ENCODE peak calls at places on chromosomes 12 and 14, in four cellular contexts. One of them, this sample, is unnamed.

GRCh38 chr14:101134851-101135486 is 231.4 kb upstream of the RTL1 start:
- DNase-seq in GM12891: no peak
- DNase-seq in GM12878: no peak
- DNase-seq in K562: no peak
- DNase-seq in this sample: no peak

GRCh38 chr14:24634158-24634557 is at the start of gene GZMB:
- DNase-seq in GM12878: no peak
- DNase-seq in GM12891: no peak
- DNase-seq in K562: no peak
- DNase-seq in this sample: no peak

GRCh38 chr12:67042697-67043131 is 226.4 kb upstream of the CAND1 start:
- DNase-seq in GM12878: no peak
- DNase-seq in K562: peak; percentile 6
- DNase-seq in GM12891: no peak
- DNase-seq in this sample: no peak

GRCh38 chr14:48628870-48629269 is 953.5 kb upstream of the MDGA2 start:
- DNase-seq in GM12891: no peak
- DNase-seq in GM12878: no peak
- DNase-seq in K562: no peak
- DNase-seq in this sample: no peak

GRCh38 chr14:30125322-30125944 is 197.8 kb upstream of the PRKD1 start:
- DNase-seq in K562: no peak
- DNase-seq in GM12878: no peak
- DNase-seq in GM12891: no peak
- DNase-seq in this sample: no peak

GRCh38 chr14:103136388-103137271 is 13.4 kb downstream of the TNFAIP2 start:
- DNase-seq in GM12878: no peak
- DNase-seq in GM12891: no peak
- DNase-seq in K562: peak; percentile 75
- DNase-seq in this sample: no peak

GRCh38 chr12:14959916-14960315 is 1.5 kb downstream of the ARHGDIB start:
- DNase-seq in GM12878: no peak
- DNase-seq in GM12891: no peak
- DNase-seq in K562: no peak
- DNase-seq in this sample: no peak

GRCh38 chr12:3081886-3082285 is 4.7 kb downstream of the TSPAN9 start:
- DNase-seq in K562: no peak
- DNase-seq in GM12878: no peak
- DNase-seq in GM12891: no peak
- DNase-seq in this sample: no peak

GRCh38 chr12:3661028-3661427 is 91.9 kb downstream of the CRACR2A start:
- DNase-seq in K562: no peak
- DNase-seq in GM12891: no peak
- DNase-seq in GM12878: no peak
- DNase-seq in this sample: no peak

GRCh38 chr14:55052259-55052930 is 948 bp downstream of the MAPK1IP1L start:
- DNase-seq in GM12878: no peak
- DNase-seq in GM12891: no peak
- DNase-seq in K562: no peak
- DNase-seq in this sample: no peak

GRCh38 chr14:50344116-50344775 is 32.1 kb downstream of the DMAC2L start:
- DNase-seq in GM12891: no peak
- DNase-seq in GM12878: peak; percentile 74
- DNase-seq in K562: no peak
- DNase-seq in this sample: peak; percentile 25

GRCh38 chr12:31309279-31309678 is 16.7 kb downstream of the SINHCAF start:
- DNase-seq in GM12891: no peak
- DNase-seq in K562: no peak
- DNase-seq in GM12878: no peak
- DNase-seq in this sample: no peak

GRCh38 chr14:103512701-103513611 is 9.7 kb downstream of the CKB start:
- DNase-seq in GM12891: no peak
- DNase-seq in GM12878: no peak
- DNase-seq in K562: no peak
- DNase-seq in this sample: no peak

GRCh38 chr12:12722351-12723146 is 5.4 kb downstream of the CDKN1B start:
- DNase-seq in K562: no peak
- DNase-seq in GM12878: no peak
- DNase-seq in GM12891: no peak
- DNase-seq in this sample: no peak

GRCh38 chr14:53180272-53181221 is 27.4 kb upstream of the DDHD1 start:
- DNase-seq in K562: peak; percentile 14
- DNase-seq in GM12878: peak; percentile 78
- DNase-seq in GM12891: no peak
- DNase-seq in this sample: no peak

GRCh38 chr14:98947911-98948595 is 323.9 kb downstream of the BCL11B start:
- DNase-seq in GM12891: no peak
- DNase-seq in K562: no peak
- DNase-seq in GM12878: no peak
- DNase-seq in this sample: no peak

GRCh38 chr12:102948941-102949352 is 8.5 kb upstream of the ASCL1 start:
- DNase-seq in GM12878: no peak
- DNase-seq in GM12891: no peak
- DNase-seq in K562: peak; percentile 45
- DNase-seq in this sample: no peak

GRCh38 chr12:65882504-65882903 is 58.2 kb downstream of the HMGA2 start:
- DNase-seq in GM12878: no peak
- DNase-seq in K562: no peak
- DNase-seq in GM12891: no peak
- DNase-seq in this sample: no peak

GRCh38 chr14:28467611-28468010 is 299.0 kb upstream of the FOXG1 start:
- DNase-seq in GM12891: no peak
- DNase-seq in GM12878: no peak
- DNase-seq in K562: no peak
- DNase-seq in this sample: no peak

GRCh38 chr12:87960557-87960956 is 68.6 kb downstream of the C12orf50 start:
- DNase-seq in GM12878: no peak
- DNase-seq in GM12891: no peak
- DNase-seq in K562: no peak
- DNase-seq in this sample: no peak

GRCh38 chr14:50025073-50025472 is 91.3 kb downstream of the VCPKMT start:
- DNase-seq in GM12878: no peak
- DNase-seq in GM12891: no peak
- DNase-seq in K562: no peak
- DNase-seq in this sample: no peak

GRCh38 chr12:56487448-56488040 is 417 bp downstream of the GLS2 start:
- DNase-seq in K562: no peak
- DNase-seq in GM12891: peak; percentile 35
- DNase-seq in GM12878: no peak
- DNase-seq in this sample: peak; percentile 22

GRCh38 chr14:105470812-105471771 is 3.5 kb upstream of the CRIP2 start:
- DNase-seq in GM12878: no peak
- DNase-seq in GM12891: no peak
- DNase-seq in K562: peak; percentile 23
- DNase-seq in this sample: no peak

GRCh38 chr12:120886194-120887018 is 17.8 kb downstream of the SPPL3 start:
- DNase-seq in K562: no peak
- DNase-seq in GM12891: no peak
- DNase-seq in GM12878: peak; percentile 68
- DNase-seq in this sample: no peak

GRCh38 chr12:92784795-92785562 is 82.2 kb downstream of the PLEKHG7 start:
- DNase-seq in GM12878: peak; percentile 70
- DNase-seq in K562: peak; percentile 71
- DNase-seq in GM12891: peak; percentile 6
- DNase-seq in this sample: peak; percentile 5

GRCh38 chr12:76883826-76884225 is 5.0 kb upstream of the CSRP2 start:
- DNase-seq in GM12878: no peak
- DNase-seq in K562: no peak
- DNase-seq in GM12891: no peak
- DNase-seq in this sample: no peak

GRCh38 chr14:96617635-96618034 is 115.5 kb downstream of the PAPOLA start:
- DNase-seq in K562: peak; percentile 29
- DNase-seq in GM12891: no peak
- DNase-seq in GM12878: no peak
- DNase-seq in this sample: no peak

GRCh38 chr12:110922652-110923051 is 2.3 kb upstream of the MYL2 start:
- DNase-seq in GM12891: no peak
- DNase-seq in K562: no peak
- DNase-seq in GM12878: no peak
- DNase-seq in this sample: no peak

GRCh38 chr12:56122637-56123036 is 4.6 kb downstream of the ZC3H10 start:
- DNase-seq in K562: no peak
- DNase-seq in GM12891: no peak
- DNase-seq in GM12878: no peak
- DNase-seq in this sample: no peak

GRCh38 chr12:102376781-102377180 is 103.6 kb downstream of the IGF1 start:
- DNase-seq in GM12891: no peak
- DNase-seq in GM12878: no peak
- DNase-seq in K562: no peak
- DNase-seq in this sample: no peak

GRCh38 chr12:62542814-62543213 is 76.2 kb downstream of the MON2 start:
- DNase-seq in K562: no peak
- DNase-seq in GM12878: no peak
- DNase-seq in GM12891: no peak
- DNase-seq in this sample: no peak

GRCh38 chr12:118219772-118220171 is 83.8 kb downstream of the PEBP1 start:
- DNase-seq in GM12878: no peak
- DNase-seq in GM12891: no peak
- DNase-seq in K562: no peak
- DNase-seq in this sample: no peak

DNA sequence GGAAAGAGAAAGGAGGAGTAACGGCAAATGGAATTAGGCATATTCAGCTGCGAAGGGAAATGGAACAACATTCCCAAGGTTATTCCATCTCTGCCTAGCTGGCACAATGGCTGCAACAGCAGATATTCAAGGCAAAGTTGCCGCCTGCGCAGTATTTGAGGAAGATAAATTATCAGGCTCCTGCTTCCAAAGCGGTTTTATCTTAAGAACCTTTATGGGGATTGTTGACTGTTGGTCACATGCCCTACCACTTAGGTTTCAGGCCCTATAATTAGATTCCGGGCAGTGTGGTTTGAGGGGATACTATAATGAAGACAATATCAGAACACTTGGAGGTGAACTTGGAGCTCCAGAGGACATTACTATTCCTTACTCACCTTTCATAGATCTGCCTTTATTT is 99.7 kb downstream of the FGD4 start:
- DNase-seq in K562: no peak
- DNase-seq in GM12878: no peak
- DNase-seq in GM12891: no peak
- DNase-seq in this sample: no peak
- TF ChIP-seq TAF1 in K562: no peak
- TF ChIP-seq TAF1 in GM12878: no peak
- TF ChIP-seq TAF1 in GM12891: no peak
- TF ChIP-seq TAF1 in this sample: no peak

DNA sequence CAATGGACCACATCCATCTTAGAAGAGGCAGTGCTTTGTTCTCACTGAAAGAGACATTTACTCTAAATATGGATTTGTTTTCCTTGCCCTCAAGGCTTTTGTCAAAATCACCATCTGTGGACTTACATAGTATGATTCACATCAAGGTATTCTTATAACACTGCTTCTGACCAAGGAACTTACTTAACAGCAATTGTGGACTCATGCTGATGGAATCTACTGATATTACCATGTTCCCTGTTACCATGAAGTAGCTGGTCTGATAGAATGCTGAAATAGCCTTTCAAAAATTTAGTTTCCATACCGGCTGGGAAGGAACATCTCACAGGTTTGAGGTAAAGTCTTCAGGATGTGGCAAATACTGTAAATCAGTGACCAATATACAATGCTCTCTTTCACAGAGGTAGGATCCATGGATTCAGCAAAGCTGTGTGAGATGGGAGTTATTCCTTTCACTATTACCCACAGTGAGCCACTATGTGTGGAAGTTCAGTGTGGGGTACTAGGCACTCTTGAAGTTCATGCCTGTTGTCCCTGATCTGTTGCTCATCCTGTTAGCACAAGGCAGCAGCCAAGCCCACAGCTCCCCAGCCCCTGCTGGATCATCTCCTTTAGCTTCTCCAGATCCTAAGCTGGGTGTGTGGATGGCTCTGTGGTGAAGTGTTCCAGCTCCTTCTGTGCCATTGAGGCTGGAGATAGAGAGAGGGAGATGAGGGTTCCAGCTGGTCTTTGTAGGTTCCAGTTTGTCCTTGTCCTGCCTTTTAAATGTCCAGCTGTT is 126.4 kb downstream of the ATP23 start:
- DNase-seq in GM12878: no peak
- DNase-seq in GM12891: no peak
- DNase-seq in K562: no peak
- DNase-seq in this sample: no peak
- TF ChIP-seq TAF1 in GM12878: no peak
- TF ChIP-seq TAF1 in GM12891: no peak
- TF ChIP-seq TAF1 in K562: no peak
- TF ChIP-seq TAF1 in this sample: no peak

GRCh38 chr12:49706351-49707126 is 666 bp downstream of the FMNL3 start:
- DNase-seq in GM12878: no peak
- DNase-seq in GM12891: no peak
- DNase-seq in K562: peak; percentile 32
- DNase-seq in this sample: no peak

GRCh38 chr12:49707127-49707811 is at the start of gene FMNL3:
- DNase-seq in GM12891: peak; percentile 97
- DNase-seq in GM12878: peak; percentile 82
- DNase-seq in K562: peak; percentile 99
- DNase-seq in this sample: peak; percentile 96

GRCh38 chr12:49703647-49704137 is 3.5 kb downstream of the FMNL3 start:
- DNase-seq in K562: no peak
- DNase-seq in GM12891: no peak
- DNase-seq in GM12878: peak; percentile 71
- DNase-seq in this sample: no peak

GRCh38 chr12:49707812-49708147 is 575 bp upstream of the FMNL3 start:
- DNase-seq in K562: no peak
- DNase-seq in GM12891: no peak
- DNase-seq in GM12878: no peak
- DNase-seq in this sample: no peak

GRCh38 chr12:49705479-49706267 is 1.5 kb downstream of the FMNL3 start:
- DNase-seq in GM12891: no peak
- DNase-seq in GM12878: no peak
- DNase-seq in K562: peak; percentile 38
- DNase-seq in this sample: no peak
- TF ChIP-seq TAF1 in GM12891: peak; percentile 55
- TF ChIP-seq TAF1 in GM12878: peak; percentile 71
- TF ChIP-seq TAF1 in K562: no peak
- TF ChIP-seq TAF1 in this sample: peak; percentile 64

GRCh38 chr12:114294303-114294685 is 111.7 kb downstream of the TBX5 start:
- DNase-seq in K562: no peak
- DNase-seq in GM12878: no peak
- DNase-seq in GM12891: no peak
- DNase-seq in this sample: no peak
- TF ChIP-seq TAF1 in K562: no peak
- TF ChIP-seq TAF1 in GM12878: no peak
- TF ChIP-seq TAF1 in GM12891: no peak
- TF ChIP-seq TAF1 in this sample: no peak

GRCh38 chr12:70535896-70536374 is 101.3 kb downstream of the PTPRB start:
- DNase-seq in GM12891: no peak
- DNase-seq in K562: no peak
- DNase-seq in GM12878: no peak
- DNase-seq in this sample: no peak
- TF ChIP-seq TAF1 in GM12891: no peak
- TF ChIP-seq TAF1 in K562: no peak
- TF ChIP-seq TAF1 in GM12878: no peak
- TF ChIP-seq TAF1 in this sample: no peak

This sample was measured in GM12892.